ENCODE peak calls at places on chromosomes 16 and 17, in eight cellular contexts. Z, T, G, E, W, I, S and A are unnamed samples.

GRCh38 chr16:17266606-17267313 is 204.0 kb downstream of the XYLT1 start:
- DNase-seq in Z (no peak), T (no peak), G (peak; percentile 86), E (no peak), W (no peak), I (no peak), S (no peak), A (no peak)

GRCh38 chr17:542943-543342 is 171.7 kb downstream of the VPS53 start:
- DNase-seq in Z (no peak), T (no peak), G (no peak), E (no peak), W (no peak), I (peak; percentile 21), S (no peak), A (no peak)

GRCh38 chr16:59259074-59259963 is 525.2 kb upstream of the GOT2 start:
- DNase-seq in Z (peak; percentile 63), T (no peak), G (no peak), E (no peak), W (no peak), I (no peak), S (no peak), A (no peak)

GRCh38 chr16:9151597-9151996 is 60.2 kb downstream of the HAPSTR1 start:
- DNase-seq in Z (no peak), T (no peak), G (no peak), E (peak; percentile 21), W (no peak), I (peak; percentile 45), S (no peak), A (no peak)

GRCh38 chr16:515175-515962 is 12.1 kb upstream of the CAPN15 start:
- DNase-seq in Z (no peak), T (no peak), G (no peak), E (no peak), W (no peak), I (no peak), S (no peak), A (no peak)

GRCh38 chr17:72343911-72344310 is 223.1 kb downstream of the SOX9 start:
- DNase-seq in Z (no peak), T (no peak), G (no peak), E (peak; percentile 37), W (no peak), I (no peak), S (no peak), A (no peak)

GRCh38 chr17:81085420-81085911 is 50.5 kb downstream of the BAIAP2 start:
- DNase-seq in Z (no peak), T (no peak), G (peak; percentile 75), E (no peak), W (no peak), I (no peak), S (no peak), A (no peak)

GRCh38 chr16:75377971-75378386 is 55.3 kb downstream of the CFDP1 start:
- DNase-seq in Z (peak; percentile 4), T (no peak), G (no peak), E (peak; percentile 98), W (peak; percentile 98), I (no peak), S (peak; percentile 96), A (no peak)

GRCh38 chr16:19776147-19776546 is 58.1 kb downstream of the IQCK start:
- DNase-seq in Z (no peak), T (no peak), G (no peak), E (no peak), W (no peak), I (peak; percentile 63), S (no peak), A (no peak)

GRCh38 chr17:43211123-43211479 is 574 bp upstream of the TMEM106A start:
- DNase-seq in Z (no peak), T (no peak), G (no peak), E (no peak), W (no peak), I (no peak), S (no peak), A (no peak)

GRCh38 chr16:28596115-28596630 is 677 bp downstream of the SULT1A2 start:
- DNase-seq in Z (no peak), T (no peak), G (no peak), E (no peak), W (peak; percentile 10), I (no peak), S (no peak), A (no peak)

GRCh38 chr17:17063546-17064122 is 21.4 kb downstream of the MPRIP start:
- DNase-seq in Z (peak; percentile 52), T (no peak), G (peak; percentile 39), E (no peak), W (peak; percentile 46), I (no peak), S (peak; percentile 34), A (no peak)

GRCh38 chr16:58814348-58814801 is 80.3 kb upstream of the GOT2 start:
- DNase-seq in Z (peak; percentile 34), T (no peak), G (peak; percentile 53), E (peak; percentile 29), W (peak; percentile 64), I (peak; percentile 45), S (peak; percentile 51), A (peak; percentile 54)

GRCh38 chr16:77951788-77952187 is 70.6 kb upstream of the CLEC3A start:
- DNase-seq in Z (no peak), T (no peak), G (no peak), E (no peak), W (no peak), I (peak; percentile 24), S (peak; percentile 20), A (peak; percentile 5)
- TF ChIP-seq CTCF in Z (peak; percentile 18), T (peak; percentile 12), G (no peak), E (peak; percentile 9), W (peak; percentile 7), I (peak; percentile 28), S (no peak), A (no peak)

GRCh38 chr16:78984887-78985464 is 615.6 kb downstream of the MAF start:
- DNase-seq in Z (no peak), T (no peak), G (no peak), E (no peak), W (no peak), I (no peak), S (no peak), A (peak; percentile 19)

GRCh38 chr16:78990309-78990701 is 610.2 kb downstream of the MAF start:
- DNase-seq in Z (no peak), T (no peak), G (no peak), E (no peak), W (no peak), I (no peak), S (no peak), A (no peak)

GRCh38 chr16:78985736-78986605 is 614.6 kb downstream of the MAF start:
- DNase-seq in Z (no peak), T (no peak), G (no peak), E (no peak), W (no peak), I (no peak), S (peak; percentile 69), A (peak; percentile 25)

GRCh38 chr16:78987676-78988075 is 612.9 kb downstream of the MAF start:
- DNase-seq in Z (no peak), T (no peak), G (no peak), E (no peak), W (no peak), I (no peak), S (peak; percentile 88), A (peak; percentile 69)

DNA sequence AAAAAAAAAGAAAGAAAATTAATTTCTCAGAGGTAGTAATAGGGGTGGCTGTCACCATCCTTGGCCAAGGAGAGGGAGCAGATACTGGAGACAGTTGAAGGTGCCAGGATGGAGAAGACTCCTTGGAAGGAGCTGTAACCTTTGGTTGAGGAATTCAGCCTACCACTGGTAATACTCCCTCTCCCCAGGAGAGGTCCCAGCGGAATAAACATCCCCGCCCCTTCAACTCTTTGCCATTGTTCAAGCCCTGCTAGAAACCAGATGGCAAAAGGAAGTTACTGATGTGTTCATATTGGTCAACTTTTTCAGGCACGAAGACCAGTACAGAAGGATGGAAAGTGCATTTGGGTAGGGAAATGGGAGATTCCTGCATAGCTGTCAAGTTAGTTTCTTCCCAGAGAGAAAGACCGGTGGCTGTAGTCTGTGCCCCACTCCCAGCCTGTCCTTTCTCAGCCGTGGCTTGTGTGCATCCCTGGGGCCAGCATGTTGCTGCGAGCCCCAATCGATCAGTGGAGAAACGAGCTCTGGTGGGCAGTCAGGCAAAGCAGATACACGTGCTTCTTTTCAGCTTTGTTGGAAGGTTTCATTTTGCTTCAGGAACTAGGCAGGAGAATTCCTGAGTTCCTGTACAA is 612.1 kb downstream of the MAF start:
- DNase-seq in Z (no peak), T (no peak), G (no peak), E (no peak), W (no peak), I (no peak), S (no peak), A (peak; percentile 11)
- TF ChIP-seq CTCF in Z (no peak), T (no peak), G (no peak), E (no peak), W (no peak), I (no peak), S (no peak), A (no peak)

DNA sequence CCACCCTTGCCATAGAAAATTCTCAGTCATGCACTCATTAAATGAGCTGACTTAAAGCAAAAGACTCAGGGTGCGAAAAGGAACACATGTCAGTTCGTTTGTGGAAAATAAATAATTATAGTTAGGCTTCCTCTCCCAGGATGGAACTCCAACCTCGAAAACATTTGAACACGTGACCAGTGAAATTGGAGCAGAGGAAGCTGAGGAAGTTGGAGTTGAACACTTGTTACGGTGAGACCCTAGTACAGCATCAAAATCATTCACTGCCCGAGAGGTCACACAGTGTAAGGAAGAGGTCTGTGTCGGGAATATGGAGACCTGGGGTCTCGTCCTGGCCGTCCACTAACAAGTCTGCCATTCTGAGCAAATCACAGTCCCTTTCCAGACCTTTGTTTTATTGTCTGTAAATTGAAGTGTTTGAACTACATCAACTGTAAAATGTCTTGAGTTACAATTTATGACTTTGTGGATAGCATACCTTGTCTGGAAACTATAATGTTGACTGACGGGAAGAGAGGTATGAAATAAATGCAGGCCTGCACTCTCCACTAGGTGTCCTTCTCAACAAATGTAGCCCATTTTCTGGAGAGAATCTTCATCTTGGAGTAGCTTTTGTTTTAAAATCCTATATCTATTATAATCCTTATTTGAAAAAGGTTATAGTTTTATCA is 7.7 kb downstream of the PSMD7 start:
- DNase-seq in Z (no peak), T (no peak), G (no peak), E (peak; percentile 23), W (peak; percentile 18), I (no peak), S (peak; percentile 14), A (no peak)
- TF ChIP-seq CTCF in Z (peak; percentile 12), T (no peak), G (no peak), E (peak; percentile 43), W (peak; percentile 32), I (peak; percentile 18), S (peak; percentile 49), A (peak; percentile 28)

GRCh38 chr16:87831421-87832136 is 37.7 kb downstream of the SLC7A5 start:
- DNase-seq in Z (no peak), T (no peak), G (no peak), E (no peak), W (no peak), I (no peak), S (no peak), A (no peak)

GRCh38 chr16:87832759-87833502 is 36.4 kb downstream of the SLC7A5 start:
- DNase-seq in Z (peak; percentile 77), T (peak; percentile 77), G (no peak), E (no peak), W (no peak), I (no peak), S (no peak), A (no peak)

GRCh38 chr16:87830673-87831420 is 38.5 kb downstream of the SLC7A5 start:
- DNase-seq in Z (no peak), T (no peak), G (no peak), E (no peak), W (no peak), I (no peak), S (no peak), A (no peak)

GRCh38 chr16:87833548-87833947 is 35.8 kb downstream of the SLC7A5 start:
- DNase-seq in Z (no peak), T (no peak), G (no peak), E (no peak), W (no peak), I (no peak), S (no peak), A (no peak)

GRCh38 chr16:87832137-87832527 is 37.2 kb downstream of the SLC7A5 start:
- DNase-seq in Z (no peak), T (no peak), G (no peak), E (no peak), W (no peak), I (no peak), S (no peak), A (no peak)
- TF ChIP-seq CTCF in Z (no peak), T (no peak), G (no peak), E (no peak), W (no peak), I (no peak), S (no peak), A (no peak)